ENCODE peak calls at places on chromosomes 5 and 9, in eight cellular contexts. M, G, S, I, Q, C, Y and D are unnamed samples.

GRCh38 chr5:11909471-11909870 is 5.2 kb upstream of the CTNND2 start:
- DNase-seq in M (no peak), G (no peak), S (no peak), I (no peak), Q (no peak), C (no peak), Y (no peak), D (no peak)

GRCh38 chr9:84447305-84447704 is 106.7 kb upstream of the SLC28A3 start:
- DNase-seq in M (no peak), G (no peak), S (no peak), I (no peak), Q (no peak), C (no peak), Y (no peak), D (no peak)

GRCh38 chr5:82168294-82168693 is 109.9 kb downstream of the RPS23 start:
- DNase-seq in M (no peak), G (peak; percentile 38), S (no peak), I (no peak), Q (no peak), C (no peak), Y (no peak), D (no peak)

GRCh38 chr5:174384509-174384947 is 339.0 kb downstream of the NSG2 start:
- DNase-seq in M (no peak), G (peak; percentile 70), S (peak; percentile 50), I (no peak), Q (no peak), C (no peak), Y (no peak), D (no peak)

GRCh38 chr5:67104859-67105258 is 91.7 kb downstream of the CD180 start:
- DNase-seq in M (no peak), G (no peak), S (no peak), I (no peak), Q (no peak), C (no peak), Y (no peak), D (no peak)

GRCh38 chr9:114475412-114476136 is 29.7 kb downstream of the WHRN start:
- DNase-seq in M (no peak), G (no peak), S (no peak), I (no peak), Q (no peak), C (no peak), Y (no peak), D (no peak)

GRCh38 chr5:36880761-36881160 is 4.2 kb downstream of the NIPBL start:
- DNase-seq in M (no peak), G (peak; percentile 17), S (no peak), I (no peak), Q (no peak), C (no peak), Y (no peak), D (no peak)

GRCh38 chr5:107381189-107381856 is 289.4 kb downstream of the EFNA5 start:
- DNase-seq in M (no peak), G (peak; percentile 85), S (peak; percentile 40), I (no peak), Q (peak; percentile 84), C (no peak), Y (no peak), D (peak; percentile 87)

GRCh38 chr9:71830131-71830530 is 61.8 kb upstream of the CEMIP2 start:
- DNase-seq in M (no peak), G (no peak), S (no peak), I (no peak), Q (no peak), C (no peak), Y (no peak), D (no peak)